ENCODE peak calls at places on chromosomes 5 and 9, in four cellular contexts. One of them, this sample, is unnamed.
A peak's percentile ranks its signal among the peaks of the same experiment; 100 is the strongest.

GRCh38 chr5:32909207-32909606 is 198.1 kb downstream of the NPR3 start:
- DNase-seq in neural progenitor cell: no peak
- DNase-seq in Caco-2: no peak
- DNase-seq in BJ: peak; percentile 33
- DNase-seq in this sample: no peak

GRCh38 chr5:96692436-96692835 is 30.3 kb downstream of the CAST start:
- DNase-seq in neural progenitor cell: no peak
- DNase-seq in Caco-2: no peak
- DNase-seq in BJ: peak; percentile 23
- DNase-seq in this sample: no peak

GRCh38 chr9:112867275-112867991 is 23.2 kb downstream of the SLC46A2 start:
- DNase-seq in neural progenitor cell: peak; percentile 14
- DNase-seq in Caco-2: peak; percentile 32
- DNase-seq in BJ: peak; percentile 68
- DNase-seq in this sample: no peak

GRCh38 chr5:62051747-62052146 is 254.3 kb upstream of the KIF2A start:
- DNase-seq in neural progenitor cell: no peak
- DNase-seq in Caco-2: no peak
- DNase-seq in BJ: no peak
- DNase-seq in this sample: no peak

GRCh38 chr5:6704361-6704851 is 8.8 kb upstream of the TENT4A start:
- DNase-seq in neural progenitor cell: no peak
- DNase-seq in Caco-2: no peak
- DNase-seq in BJ: peak; percentile 80
- DNase-seq in this sample: no peak

GRCh38 chr5:155508673-155509072 is 495.1 kb downstream of the KIF4B start:
- DNase-seq in neural progenitor cell: no peak
- DNase-seq in Caco-2: no peak
- DNase-seq in BJ: no peak
- DNase-seq in this sample: no peak

GRCh38 chr9:128683340-128684064 is 5.5 kb upstream of the SET start:
- DNase-seq in neural progenitor cell: peak; percentile 94
- DNase-seq in Caco-2: peak; percentile 87
- DNase-seq in BJ: no peak
- DNase-seq in this sample: no peak

GRCh38 chr5:103394676-103395075 is 136.1 kb downstream of the MACIR start:
- DNase-seq in neural progenitor cell: no peak
- DNase-seq in Caco-2: no peak
- DNase-seq in BJ: no peak
- DNase-seq in this sample: no peak

GRCh38 chr5:115461093-115461492 is 83.5 kb downstream of the FEM1C start:
- DNase-seq in neural progenitor cell: no peak
- DNase-seq in Caco-2: no peak
- DNase-seq in BJ: no peak
- DNase-seq in this sample: no peak

GRCh38 chr9:19641046-19641445 is 147.8 kb downstream of the SLC24A2 start:
- DNase-seq in neural progenitor cell: peak; percentile 36
- DNase-seq in Caco-2: no peak
- DNase-seq in BJ: no peak
- DNase-seq in this sample: no peak

GRCh38 chr5:181156758-181157157 is 9.4 kb downstream of the OR2V2 start:
- DNase-seq in neural progenitor cell: no peak
- DNase-seq in Caco-2: no peak
- DNase-seq in BJ: no peak
- DNase-seq in this sample: no peak

GRCh38 chr5:181161534-181162175 is 14.3 kb downstream of the OR2V2 start:
- DNase-seq in neural progenitor cell: no peak
- DNase-seq in Caco-2: no peak
- DNase-seq in BJ: no peak
- DNase-seq in this sample: no peak

GRCh38 chr5:181160144-181160754 is 12.9 kb downstream of the OR2V2 start:
- DNase-seq in neural progenitor cell: peak; percentile 78
- DNase-seq in Caco-2: peak; percentile 55
- DNase-seq in BJ: no peak
- DNase-seq in this sample: no peak

GRCh38 chr5:181158869-181159268 is 11.5 kb downstream of the OR2V2 start:
- DNase-seq in neural progenitor cell: no peak
- DNase-seq in Caco-2: no peak
- DNase-seq in BJ: no peak
- DNase-seq in this sample: no peak

GRCh38 chr5:181159286-181160143 is 12.1 kb downstream of the OR2V2 start:
- DNase-seq in neural progenitor cell: peak; percentile 82
- DNase-seq in Caco-2: peak; percentile 93
- DNase-seq in BJ: no peak
- DNase-seq in this sample: peak; percentile 99
- TF ChIP-seq CTCF in neural progenitor cell: peak; percentile 94
- TF ChIP-seq CTCF in Caco-2: peak; percentile 93
- TF ChIP-seq CTCF in BJ: peak; percentile 90
- TF ChIP-seq CTCF in this sample: peak; percentile 34

DNA sequence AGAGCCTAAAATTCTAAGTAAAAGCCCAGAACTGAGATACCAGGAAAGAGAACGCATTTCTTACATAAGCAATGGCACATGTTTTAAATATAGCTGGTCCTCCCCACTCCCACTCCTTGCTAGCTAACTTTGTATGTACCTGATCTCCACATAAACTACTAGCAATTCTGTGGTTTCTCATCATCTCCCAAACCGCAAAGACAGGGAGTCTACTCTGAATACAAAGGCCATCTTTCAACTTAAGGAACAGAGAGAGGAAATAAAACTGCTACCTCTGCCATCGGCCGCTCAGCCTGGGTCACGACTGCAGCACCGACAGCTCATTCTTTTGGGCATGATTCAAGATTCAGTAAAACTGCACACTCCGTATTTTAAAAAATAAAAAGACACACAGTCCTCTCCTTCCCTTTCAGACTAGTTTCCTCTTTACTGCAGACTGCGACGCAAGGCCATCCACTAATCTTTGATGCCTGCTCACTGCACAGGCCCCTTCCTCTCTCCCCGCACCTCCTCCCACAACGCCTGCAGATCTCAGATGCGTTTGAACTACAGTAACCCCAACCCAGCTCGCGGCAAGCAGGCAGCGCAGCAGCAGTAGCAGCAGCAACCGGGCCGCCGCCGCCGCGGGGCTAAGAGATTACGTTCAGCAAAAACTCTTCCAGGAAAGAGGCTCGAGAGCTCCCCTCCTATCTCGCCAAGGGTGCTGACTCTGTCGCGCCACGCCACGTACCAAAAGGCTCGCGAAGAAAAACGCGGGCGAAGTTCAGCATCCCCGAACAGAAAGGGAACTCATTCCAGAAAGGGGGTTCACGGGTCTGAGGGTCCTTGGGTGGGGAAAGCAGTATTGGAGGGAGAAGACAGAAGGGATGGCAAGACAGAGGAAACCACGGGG is 1.5 kb downstream of the RNF145 start:
- DNase-seq in neural progenitor cell: peak; percentile 89
- DNase-seq in Caco-2: peak; percentile 76
- DNase-seq in BJ: peak; percentile 28
- DNase-seq in this sample: peak; percentile 33
- TF ChIP-seq CTCF in neural progenitor cell: peak; percentile 11
- TF ChIP-seq CTCF in Caco-2: no peak
- TF ChIP-seq CTCF in BJ: no peak
- TF ChIP-seq CTCF in this sample: no peak

GRCh38 chr9:23326597-23326996 is 499.4 kb downstream of the ELAVL2 start:
- DNase-seq in neural progenitor cell: no peak
- DNase-seq in Caco-2: no peak
- DNase-seq in BJ: no peak
- DNase-seq in this sample: no peak
- TF ChIP-seq CTCF in neural progenitor cell: no peak
- TF ChIP-seq CTCF in Caco-2: no peak
- TF ChIP-seq CTCF in BJ: no peak
- TF ChIP-seq CTCF in this sample: no peak

GRCh38 chr5:148524721-148525120 is 129.6 kb downstream of the HTR4 start:
- DNase-seq in neural progenitor cell: no peak
- DNase-seq in Caco-2: no peak
- DNase-seq in BJ: no peak
- DNase-seq in this sample: no peak
- TF ChIP-seq CTCF in neural progenitor cell: no peak
- TF ChIP-seq CTCF in Caco-2: no peak
- TF ChIP-seq CTCF in BJ: no peak
- TF ChIP-seq CTCF in this sample: no peak

GRCh38 chr9:133060417-133060841 is 1.4 kb upstream of the CEL start:
- DNase-seq in neural progenitor cell: no peak
- DNase-seq in Caco-2: no peak
- DNase-seq in BJ: no peak
- DNase-seq in this sample: no peak
- TF ChIP-seq CTCF in neural progenitor cell: no peak
- TF ChIP-seq CTCF in Caco-2: no peak
- TF ChIP-seq CTCF in BJ: no peak
- TF ChIP-seq CTCF in this sample: no peak

DNA sequence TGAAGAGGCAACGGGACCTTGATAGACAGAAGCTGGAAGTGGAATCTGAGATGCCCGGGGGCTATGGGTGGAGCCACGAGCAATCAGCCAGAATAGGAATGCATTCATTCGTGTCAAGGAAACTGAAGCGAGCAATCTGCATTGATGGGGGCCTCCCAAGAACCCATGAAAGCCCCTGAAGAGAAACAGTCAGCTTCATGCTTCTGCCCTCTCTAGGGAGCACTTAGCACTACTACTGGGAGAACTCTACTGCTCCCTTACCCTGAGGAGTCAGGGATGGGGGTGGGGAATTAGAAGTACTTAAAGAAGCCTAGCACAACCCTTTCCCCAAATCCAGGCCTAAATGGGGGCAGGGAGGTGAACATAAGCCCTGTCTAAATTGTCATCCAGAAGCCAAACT is 51.9 kb upstream of the TCERG1 start:
- DNase-seq in neural progenitor cell: peak; percentile 36
- DNase-seq in Caco-2: no peak
- DNase-seq in BJ: no peak
- DNase-seq in this sample: no peak
- TF ChIP-seq CTCF in neural progenitor cell: no peak
- TF ChIP-seq CTCF in Caco-2: no peak
- TF ChIP-seq CTCF in BJ: no peak
- TF ChIP-seq CTCF in this sample: no peak

GRCh38 chr9:136346157-136346481 is 17.4 kb downstream of the DNLZ start:
- DNase-seq in neural progenitor cell: no peak
- DNase-seq in Caco-2: no peak
- DNase-seq in BJ: no peak
- DNase-seq in this sample: no peak
- TF ChIP-seq CTCF in neural progenitor cell: no peak
- TF ChIP-seq CTCF in Caco-2: no peak
- TF ChIP-seq CTCF in BJ: no peak
- TF ChIP-seq CTCF in this sample: no peak

DNA sequence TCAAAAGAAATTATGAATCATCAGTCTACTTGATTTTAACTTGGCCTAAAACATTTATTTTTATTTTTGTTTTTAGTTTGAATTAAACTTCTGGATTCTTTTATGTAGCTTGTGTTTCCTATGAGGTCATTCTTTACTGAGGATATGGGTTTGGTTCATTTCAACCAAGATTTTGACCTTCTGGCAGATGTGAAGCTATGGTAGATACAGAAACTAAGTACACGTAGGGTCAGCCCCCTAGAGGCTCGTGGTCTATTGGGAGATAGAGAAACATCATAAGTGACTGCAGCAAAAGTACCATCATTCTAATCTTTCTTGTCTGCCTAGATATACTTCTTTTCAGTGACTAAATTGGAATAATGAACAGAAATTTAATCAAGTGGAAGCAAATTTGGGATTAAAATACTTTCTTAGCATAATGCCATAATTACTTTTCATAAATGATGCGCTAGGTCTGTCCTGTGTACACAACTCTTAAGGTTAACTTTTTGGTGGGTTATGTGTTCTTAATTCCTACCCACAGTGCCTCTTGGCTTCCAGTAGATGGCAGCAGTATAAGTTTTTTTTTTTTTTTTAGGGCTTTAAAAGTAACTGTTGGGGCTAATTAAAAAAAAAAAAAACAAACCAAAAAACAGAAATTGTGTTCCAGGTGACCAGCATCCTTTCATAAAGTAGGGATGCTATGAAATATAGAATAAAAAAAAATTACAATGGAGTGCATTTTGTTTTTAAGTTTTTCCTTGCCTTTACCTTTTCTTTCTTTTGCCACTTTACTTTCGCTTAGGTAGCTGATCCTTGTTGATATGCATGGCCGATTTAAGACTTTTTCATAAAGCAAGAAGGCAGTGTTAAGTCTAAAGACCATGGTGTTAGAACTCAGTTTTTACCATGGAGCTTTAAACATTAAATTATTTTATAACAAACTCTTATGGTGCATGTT is 49.9 kb downstream of the LRRTM2 start:
- DNase-seq in neural progenitor cell: peak; percentile 25
- DNase-seq in Caco-2: no peak
- DNase-seq in BJ: no peak
- DNase-seq in this sample: no peak
- TF ChIP-seq CTCF in neural progenitor cell: peak; percentile 74
- TF ChIP-seq CTCF in Caco-2: peak; percentile 72
- TF ChIP-seq CTCF in BJ: peak; percentile 64
- TF ChIP-seq CTCF in this sample: no peak

DNA sequence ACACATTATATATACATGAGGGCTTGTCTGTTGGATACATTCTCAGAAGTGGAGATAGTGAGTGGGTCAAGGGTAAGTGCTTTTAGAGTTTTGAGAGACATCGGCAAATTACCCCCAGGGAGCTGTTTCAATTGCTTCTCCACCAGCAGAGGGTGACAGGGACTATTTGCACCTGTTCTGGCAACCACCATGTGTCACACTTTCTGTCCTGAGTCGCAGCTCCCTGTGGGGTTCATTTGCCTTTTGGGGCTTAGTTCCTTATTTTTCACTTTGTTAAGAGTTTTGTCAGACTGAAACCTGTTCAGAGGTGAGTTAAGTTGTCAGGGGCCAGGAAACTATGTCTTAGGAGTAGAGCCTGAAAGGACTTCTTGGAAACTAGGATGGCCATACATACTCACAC is 20.1 kb upstream of the SLC36A1 start:
- DNase-seq in neural progenitor cell: no peak
- DNase-seq in Caco-2: no peak
- DNase-seq in BJ: no peak
- DNase-seq in this sample: no peak
- TF ChIP-seq CTCF in neural progenitor cell: no peak
- TF ChIP-seq CTCF in Caco-2: peak; percentile 41
- TF ChIP-seq CTCF in BJ: no peak
- TF ChIP-seq CTCF in this sample: no peak